ENCODE peak calls at places on chromosomes 3 and 15, in six cellular contexts. N is left ventricle myocardium inferior, G is PC-3, Z is breast epithelium, X is mammary epithelial cell, J is thoracic aorta. D is an unnamed sample.

GRCh38 chr15:87477759-87478687 is 778.5 kb downstream of the NTRK3 start:
- DNase-seq in X (peak; percentile 85), G (peak; percentile 49), N (no peak), Z (no peak), J (peak; percentile 21), D (no peak)

GRCh38 chr15:58348095-58348812 is 83.5 kb upstream of the LIPC start:
- DNase-seq in Z (no peak), N (no peak), G (peak; percentile 8), X (no peak), J (no peak), D (no peak)

GRCh38 chr3:129694228-129694627 is 87.8 kb upstream of the PLXND1 start:
- DNase-seq in J (no peak), G (peak; percentile 52), X (peak; percentile 97), N (no peak), Z (no peak), D (no peak)

GRCh38 chr15:36627566-36627965 is 48.1 kb downstream of the CDIN1 start:
- DNase-seq in G (no peak), J (no peak), Z (no peak), N (no peak), X (no peak), D (no peak)

GRCh38 chr3:9908286-9908685 is 5.6 kb downstream of the IL17RE start:
- DNase-seq in J (no peak), Z (no peak), N (no peak), G (no peak), X (no peak), D (no peak)

GRCh38 chr15:92167413-92167950 is 226.2 kb upstream of the ST8SIA2 start:
- DNase-seq in J (no peak), N (no peak), X (no peak), G (no peak), Z (no peak), D (no peak)

GRCh38 chr3:78647735-78648134 is 1120.1 kb downstream of the ROBO1 start:
- DNase-seq in Z (no peak), G (peak; percentile 39), N (no peak), J (no peak), X (peak; percentile 52), D (no peak)

GRCh38 chr3:79364784-79365183 is 403.0 kb downstream of the ROBO1 start:
- DNase-seq in Z (no peak), N (no peak), G (no peak), X (no peak), J (no peak), D (no peak)

GRCh38 chr3:97235611-97236315 is 421.4 kb downstream of the EPHA6 start:
- DNase-seq in G (peak; percentile 43), X (no peak), Z (no peak), N (no peak), J (no peak), D (no peak)

GRCh38 chr3:182782149-182782548 is 11.2 kb upstream of the ATP11B start:
- DNase-seq in Z (no peak), N (no peak), G (no peak), X (no peak), J (no peak), D (no peak)

GRCh38 chr3:171776839-171777607 is 33.3 kb downstream of the PLD1 start:
- DNase-seq in J (no peak), N (no peak), X (peak; percentile 96), Z (no peak), G (peak; percentile 47), D (no peak)

GRCh38 chr15:41350057-41350717 is 17.5 kb downstream of the NUSAP1 start:
- DNase-seq in X (no peak), J (no peak), G (no peak), N (no peak), Z (no peak), D (no peak)

GRCh38 chr3:126314305-126315082 is 42.7 kb downstream of the KLF15 start:
- DNase-seq in X (no peak), G (no peak), Z (no peak), N (no peak), J (no peak), D (no peak)

GRCh38 chr15:28096411-28096719 is 2.8 kb downstream of the OCA2 start:
- DNase-seq in N (no peak), J (no peak), Z (no peak), X (no peak), G (no peak), D (no peak)

GRCh38 chr15:23642413-23643044 is 5.1 kb downstream of the MAGEL2 start:
- DNase-seq in Z (no peak), N (peak; percentile 38), X (peak; percentile 12), J (no peak), G (peak; percentile 78), D (peak; percentile 22)

GRCh38 chr15:42973114-42973513 is 52.5 kb upstream of the TTBK2 start:
- DNase-seq in X (no peak), N (no peak), G (no peak), J (no peak), Z (no peak), D (no peak)

GRCh38 chr15:97995881-97996603 is 35.5 kb downstream of the ARRDC4 start:
- DNase-seq in J (no peak), Z (no peak), X (peak; percentile 89), N (no peak), G (peak; percentile 45), D (no peak)

DNA sequence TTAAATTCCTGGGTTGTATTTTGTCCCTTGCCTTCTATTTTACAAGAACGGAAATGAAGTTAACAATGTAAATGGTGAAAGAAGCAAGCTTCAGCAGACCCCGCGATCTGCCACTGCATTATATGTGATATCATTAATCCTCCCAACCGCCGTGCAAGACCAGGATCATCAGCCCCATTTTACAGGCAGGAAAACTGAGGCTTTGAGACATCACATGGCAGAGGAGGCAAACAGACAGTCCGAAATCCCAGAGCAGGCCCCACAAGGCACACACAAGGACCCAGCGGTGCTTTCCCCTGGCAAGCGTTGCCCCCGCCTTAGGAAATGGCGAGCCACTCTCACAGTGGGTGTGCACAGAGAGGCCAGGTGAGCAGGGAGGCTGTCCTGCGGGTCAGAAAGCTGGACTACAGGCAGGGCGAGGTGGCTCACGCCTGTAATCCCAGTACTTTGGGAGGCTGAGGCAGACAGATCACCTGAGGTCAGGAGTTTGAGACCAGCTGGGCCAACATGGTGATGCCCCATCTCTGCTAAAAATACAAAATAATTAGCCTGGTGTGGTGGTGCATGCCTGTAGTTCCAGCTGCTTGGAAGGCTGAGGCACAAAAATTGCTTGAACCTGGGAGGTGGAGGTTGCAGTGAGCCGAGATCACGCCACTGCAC is 16.2 kb downstream of the FGD5 start:
- DNase-seq in X (no peak), G (no peak), Z (no peak), N (no peak), J (no peak), D (no peak)
- H3K27me3 ChIP-seq in X (no peaks in the 10 kb centered on the region), G (peaks cover 97% of the 10 kb centered on the region), Z (no peaks in the 10 kb centered on the region), N (peaks cover 10% of the 10 kb centered on the region), J (no peaks in the 10 kb centered on the region), D (peaks cover 33% of the 10 kb centered on the region)

GRCh38 chr3:4757056-4757948 is 221.9 kb upstream of the BHLHE40 start:
- DNase-seq in Z (no peak), J (no peak), X (no peak), N (no peak), G (no peak), D (no peak)
- H3K4me1 ChIP-seq in Z (peaks cover 2% of the 10 kb centered on the region), J (no peaks in the 10 kb centered on the region), X (no peaks in the 10 kb centered on the region), N (peaks cover 27% of the 10 kb centered on the region), G (no peaks in the 10 kb centered on the region), D (no peaks in the 10 kb centered on the region)

GRCh38 chr3:178455264-178455663 is 81.0 kb upstream of the KCNMB2 start:
- DNase-seq in Z (no peak), G (no peak), X (no peak), N (no peak), J (no peak), D (no peak)
- H3K27me3 ChIP-seq in Z (no peaks in the 10 kb centered on the region), G (peaks cover 39% of the 10 kb centered on the region), X (no peaks in the 10 kb centered on the region), N (no peaks in the 10 kb centered on the region), J (no peaks in the 10 kb centered on the region), D (no peaks in the 10 kb centered on the region)

DNA sequence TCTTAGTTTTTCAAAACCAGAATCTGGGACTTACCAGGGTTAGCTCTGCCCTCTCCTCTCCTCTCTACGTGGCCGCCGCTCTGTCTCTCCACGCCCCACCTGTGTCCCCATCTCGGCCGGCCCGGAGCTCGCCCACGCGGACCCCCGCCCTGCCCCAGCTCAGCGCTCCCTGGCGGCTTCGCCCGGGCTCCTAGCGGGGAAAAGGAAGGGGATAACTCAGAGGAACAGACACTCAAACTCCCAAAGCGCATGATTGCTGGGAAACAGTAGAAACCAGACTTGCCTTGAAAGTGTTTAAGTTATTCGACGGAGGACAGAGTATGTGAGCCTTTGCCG is 5.4 kb downstream of the ISL2 start:
- DNase-seq in G (no peak), J (no peak), X (no peak), Z (no peak), N (no peak), D (no peak)
- H3K4me1 ChIP-seq in G (peaks cover 17% of the 10 kb centered on the region), J (peaks cover 24% of the 10 kb centered on the region), X (peaks cover 26% of the 10 kb centered on the region), Z (peaks cover 12% of the 10 kb centered on the region), N (peaks cover 74% of the 10 kb centered on the region), D (peaks cover 16% of the 10 kb centered on the region)

GRCh38 chr15:69144530-69144929 is 15.9 kb upstream of the GLCE start:
- DNase-seq in X (no peak), G (no peak), Z (no peak), N (no peak), J (no peak), D (no peak)
- H3K27me3 ChIP-seq in X (peaks cover 5% of the 10 kb centered on the region), G (no peaks in the 10 kb centered on the region), Z (no peaks in the 10 kb centered on the region), N (peaks cover 52% of the 10 kb centered on the region), J (no peaks in the 10 kb centered on the region), D (no peaks in the 10 kb centered on the region)